ENCODE peak calls at places on chromosomes 6 and 20, in nine cellular contexts. One of them, this sample, is unnamed.

GRCh38 chr6:143005816-143006215 is 54.9 kb upstream of the AIG1 start:
- DNase-seq in NCI-H226: no peak
- DNase-seq in epithelial cell of esophagus: no peak
- DNase-seq in sigmoid colon: no peak
- DNase-seq in EH: peak
- DNase-seq in T-cell: no peak
- DNase-seq in SJSA1: no peak
- DNase-seq in HuH-7.5: no peak
- DNase-seq in adipocyte: no peak
- DNase-seq in this sample: no peak

GRCh38 chr20:32227744-32228688 is 20.3 kb downstream of the POFUT1 start:
- DNase-seq in NCI-H226: no peak
- DNase-seq in epithelial cell of esophagus: no peak
- DNase-seq in sigmoid colon: no peak
- DNase-seq in EH: peak
- DNase-seq in T-cell: no peak
- DNase-seq in SJSA1: no peak
- DNase-seq in HuH-7.5: peak
- DNase-seq in adipocyte: no peak
- DNase-seq in this sample: no peak

GRCh38 chr6:127999032-127999431 is 98.2 kb upstream of the THEMIS start:
- DNase-seq in NCI-H226: no peak
- DNase-seq in epithelial cell of esophagus: no peak
- DNase-seq in sigmoid colon: no peak
- DNase-seq in EH: no peak
- DNase-seq in T-cell: no peak
- DNase-seq in SJSA1: no peak
- DNase-seq in HuH-7.5: no peak
- DNase-seq in adipocyte: no peak
- DNase-seq in this sample: no peak

GRCh38 chr6:25960689-25961088 is 1.9 kb upstream of the TRIM38 start:
- DNase-seq in NCI-H226: no peak
- DNase-seq in epithelial cell of esophagus: no peak
- DNase-seq in sigmoid colon: no peak
- DNase-seq in EH: no peak
- DNase-seq in T-cell: no peak
- DNase-seq in SJSA1: no peak
- DNase-seq in HuH-7.5: no peak
- DNase-seq in adipocyte: no peak
- DNase-seq in this sample: no peak

GRCh38 chr20:37538003-37538402 is 10.3 kb upstream of the BLCAP start:
- DNase-seq in NCI-H226: peak
- DNase-seq in epithelial cell of esophagus: peak
- DNase-seq in sigmoid colon: no peak
- DNase-seq in EH: peak
- DNase-seq in T-cell: no peak
- DNase-seq in SJSA1: peak
- DNase-seq in HuH-7.5: no peak
- DNase-seq in adipocyte: peak
- DNase-seq in this sample: no peak

GRCh38 chr6:34386316-34387137 is 5.9 kb downstream of the NUDT3 start:
- DNase-seq in NCI-H226: peak
- DNase-seq in epithelial cell of esophagus: peak
- DNase-seq in sigmoid colon: peak
- DNase-seq in EH: peak
- DNase-seq in T-cell: no peak
- DNase-seq in SJSA1: peak
- DNase-seq in HuH-7.5: no peak
- DNase-seq in adipocyte: peak
- DNase-seq in this sample: no peak

GRCh38 chr20:17608701-17609497 is 39.0 kb downstream of the DSTN start:
- DNase-seq in NCI-H226: no peak
- DNase-seq in epithelial cell of esophagus: no peak
- DNase-seq in sigmoid colon: peak
- DNase-seq in EH: no peak
- DNase-seq in T-cell: no peak
- DNase-seq in SJSA1: no peak
- DNase-seq in HuH-7.5: no peak
- DNase-seq in adipocyte: no peak
- DNase-seq in this sample: no peak

GRCh38 chr6:28648035-28648877 is 122.6 kb downstream of the GPX5 start:
- DNase-seq in NCI-H226: peak
- DNase-seq in epithelial cell of esophagus: peak
- DNase-seq in sigmoid colon: no peak
- DNase-seq in EH: peak
- DNase-seq in T-cell: no peak
- DNase-seq in SJSA1: peak
- DNase-seq in HuH-7.5: no peak
- DNase-seq in adipocyte: peak
- DNase-seq in this sample: peak

GRCh38 chr6:90464507-90464906 is 122.4 kb downstream of the MAP3K7 start:
- DNase-seq in NCI-H226: no peak
- DNase-seq in epithelial cell of esophagus: no peak
- DNase-seq in sigmoid colon: no peak
- DNase-seq in EH: no peak
- DNase-seq in T-cell: no peak
- DNase-seq in SJSA1: no peak
- DNase-seq in HuH-7.5: no peak
- DNase-seq in adipocyte: no peak
- DNase-seq in this sample: peak

GRCh38 chr6:10154251-10154650 is 260.6 kb downstream of the TFAP2A start:
- DNase-seq in NCI-H226: no peak
- DNase-seq in epithelial cell of esophagus: no peak
- DNase-seq in sigmoid colon: no peak
- DNase-seq in EH: no peak
- DNase-seq in T-cell: no peak
- DNase-seq in SJSA1: no peak
- DNase-seq in HuH-7.5: no peak
- DNase-seq in adipocyte: no peak
- DNase-seq in this sample: no peak

GRCh38 chr6:27019651-27020552 is 227.6 kb upstream of the PRSS16 start:
- DNase-seq in NCI-H226: peak
- DNase-seq in epithelial cell of esophagus: peak
- DNase-seq in sigmoid colon: peak
- DNase-seq in EH: peak
- DNase-seq in T-cell: peak
- DNase-seq in SJSA1: peak
- DNase-seq in HuH-7.5: peak
- DNase-seq in adipocyte: peak
- DNase-seq in this sample: peak

GRCh38 chr20:20201639-20202038 is 149.3 kb downstream of the CFAP61 start:
- DNase-seq in NCI-H226: no peak
- DNase-seq in epithelial cell of esophagus: no peak
- DNase-seq in sigmoid colon: no peak
- DNase-seq in EH: no peak
- DNase-seq in T-cell: no peak
- DNase-seq in SJSA1: no peak
- DNase-seq in HuH-7.5: no peak
- DNase-seq in adipocyte: no peak
- DNase-seq in this sample: no peak

GRCh38 chr20:2834401-2834800 is 6.1 kb downstream of the PCED1A start:
- DNase-seq in NCI-H226: no peak
- DNase-seq in epithelial cell of esophagus: no peak
- DNase-seq in sigmoid colon: no peak
- DNase-seq in EH: no peak
- DNase-seq in T-cell: no peak
- DNase-seq in SJSA1: peak
- DNase-seq in HuH-7.5: no peak
- DNase-seq in adipocyte: no peak
- DNase-seq in this sample: no peak

GRCh38 chr6:44100088-44100550 is 27.1 kb downstream of the MRPL14 start:
- DNase-seq in NCI-H226: no peak
- DNase-seq in epithelial cell of esophagus: peak
- DNase-seq in sigmoid colon: no peak
- DNase-seq in EH: peak
- DNase-seq in T-cell: no peak
- DNase-seq in SJSA1: no peak
- DNase-seq in HuH-7.5: no peak
- DNase-seq in adipocyte: peak
- DNase-seq in this sample: no peak

GRCh38 chr6:160360955-160361354 is 12.8 kb downstream of the SLC22A3 start:
- DNase-seq in NCI-H226: no peak
- DNase-seq in epithelial cell of esophagus: peak
- DNase-seq in sigmoid colon: no peak
- DNase-seq in EH: no peak
- DNase-seq in T-cell: no peak
- DNase-seq in SJSA1: no peak
- DNase-seq in HuH-7.5: no peak
- DNase-seq in adipocyte: no peak
- DNase-seq in this sample: no peak

GRCh38 chr6:151058021-151058733 is 181.6 kb upstream of the AKAP12 start:
- DNase-seq in NCI-H226: no peak
- DNase-seq in epithelial cell of esophagus: no peak
- DNase-seq in sigmoid colon: no peak
- DNase-seq in EH: no peak
- DNase-seq in T-cell: no peak
- DNase-seq in SJSA1: no peak
- DNase-seq in HuH-7.5: no peak
- DNase-seq in adipocyte: no peak
- DNase-seq in this sample: no peak

GRCh38 chr6:170202416-170203135 is 88.3 kb downstream of the DLL1 start:
- DNase-seq in NCI-H226: no peak
- DNase-seq in epithelial cell of esophagus: no peak
- DNase-seq in sigmoid colon: no peak
- DNase-seq in EH: no peak
- DNase-seq in T-cell: no peak
- DNase-seq in SJSA1: peak
- DNase-seq in HuH-7.5: no peak
- DNase-seq in adipocyte: no peak
- DNase-seq in this sample: no peak

GRCh38 chr6:134267917-134268361 is 50.0 kb downstream of the SGK1 start:
- DNase-seq in NCI-H226: no peak
- DNase-seq in epithelial cell of esophagus: peak
- DNase-seq in sigmoid colon: no peak
- DNase-seq in EH: no peak
- DNase-seq in T-cell: no peak
- DNase-seq in SJSA1: no peak
- DNase-seq in HuH-7.5: no peak
- DNase-seq in adipocyte: no peak
- DNase-seq in this sample: no peak